ENCODE peak calls at places on chromosome 1, in eight cellular contexts. O, A, I, L, Q, H, D and R are unnamed samples.

GRCh38 chr1:22831729-22832413 is 121.2 kb downstream of the EPHB2 start:
- DNase-seq in O (no peak), I (no peak), A (no peak), Q (no peak), D (no peak), L (peak), H (no peak), R (no peak)

GRCh38 chr1:2360588-2361364 is 30.6 kb downstream of the MORN1 start:
- DNase-seq in D (no peak), Q (no peak), H (no peak), I (no peak), L (no peak), A (no peak), O (no peak), R (no peak)

GRCh38 chr1:91792393-91793032 is 93.4 kb downstream of the TGFBR3 start:
- DNase-seq in D (no peak), I (no peak), Q (no peak), L (no peak), H (no peak), A (no peak), O (no peak), R (no peak)

GRCh38 chr1:245261786-245262185 is 107.0 kb downstream of the KIF26B start:
- DNase-seq in H (no peak), I (no peak), Q (no peak), O (no peak), A (no peak), L (no peak), D (no peak), R (no peak)

GRCh38 chr1:36084502-36085115 is 715 bp downstream of the TEKT2 start:
- DNase-seq in I (no peak), O (no peak), A (no peak), D (no peak), Q (no peak), L (peak), H (no peak), R (no peak)

GRCh38 chr1:154856049-154856448 is 14.0 kb downstream of the KCNN3 start:
- DNase-seq in I (peak), H (no peak), O (no peak), A (no peak), Q (peak), D (peak), L (no peak), R (no peak)

GRCh38 chr1:161382214-161383019 is 14.7 kb upstream of the CFAP126 start:
- DNase-seq in L (no peak), Q (peak), D (peak), I (no peak), H (peak), O (no peak), A (no peak), R (no peak)

GRCh38 chr1:158998781-158999161 is 10.9 kb upstream of the IFI16 start:
- DNase-seq in Q (peak), L (peak), O (no peak), A (no peak), I (no peak), H (no peak), D (peak), R (no peak)

GRCh38 chr1:32703479-32704291 is 1.1 kb upstream of the SYNC start:
- DNase-seq in A (peak), O (no peak), L (no peak), Q (no peak), H (no peak), I (no peak), D (no peak), R (no peak)

GRCh38 chr1:107394301-107394700 is 253.5 kb downstream of the NTNG1 start:
- DNase-seq in A (no peak), Q (no peak), L (no peak), D (no peak), H (no peak), O (no peak), I (no peak), R (no peak)

GRCh38 chr1:42937141-42937696 is 21.4 kb downstream of the SLC2A1 start:
- DNase-seq in I (no peak), L (no peak), D (no peak), A (no peak), O (no peak), Q (no peak), H (no peak), R (no peak)

GRCh38 chr1:34365295-34365694 is 188.6 kb downstream of the C1orf94 start:
- DNase-seq in I (no peak), O (no peak), D (no peak), L (no peak), H (no peak), A (no peak), Q (no peak), R (no peak)